ENCODE peak calls at places on chromosomes 13 and 19, in six cellular contexts. D, K, W, N, S and B are unnamed samples.

GRCh38 chr19:15290149-15290548 is 42.2 kb downstream of the BRD4 start:
- DNase-seq in D (no peak), K (no peak), W (no peak), N (no peak), S (no peak), B (no peak)

GRCh38 chr13:86831084-86831483 is 840.1 kb upstream of the SLITRK5 start:
- DNase-seq in D (no peak), K (no peak), W (no peak), N (no peak), S (no peak), B (no peak)

GRCh38 chr19:35125270-35125717 is 9.6 kb downstream of the LGI4 start:
- DNase-seq in D (no peak), K (no peak), W (no peak), N (no peak), S (no peak), B (no peak)

GRCh38 chr13:48977973-48978372 is 2.3 kb downstream of the FNDC3A start:
- DNase-seq in D (peak), K (no peak), W (no peak), N (peak), S (no peak), B (no peak)

GRCh38 chr19:35752746-35753350 is 4.0 kb downstream of the HSPB6 start:
- DNase-seq in D (no peak), K (no peak), W (no peak), N (no peak), S (no peak), B (no peak)

GRCh38 chr19:53644061-53644816 is 12.4 kb downstream of the DPRX start:
- DNase-seq in D (no peak), K (no peak), W (peak), N (no peak), S (no peak), B (no peak)

GRCh38 chr19:52896431-52897148 is 845 bp downstream of the ZNF320 start:
- DNase-seq in D (peak), K (no peak), W (peak), N (peak), S (no peak), B (no peak)

GRCh38 chr19:18477042-18477760 is 39.3 kb upstream of the ISYNA1 start:
- DNase-seq in D (no peak), K (no peak), W (no peak), N (no peak), S (peak), B (no peak)

GRCh38 chr13:75648446-75648845 is 12.3 kb downstream of the LMO7 start:
- DNase-seq in D (no peak), K (no peak), W (no peak), N (no peak), S (no peak), B (no peak)

GRCh38 chr13:113775451-113776145 is 16.6 kb downstream of the TMEM255B start:
- DNase-seq in D (no peak), K (no peak), W (no peak), N (no peak), S (no peak), B (no peak)

GRCh38 chr13:104314926-104315535 is 1248.8 kb upstream of the SLC10A2 start:
- DNase-seq in D (peak), K (no peak), W (no peak), N (no peak), S (no peak), B (no peak)

GRCh38 chr13:91132786-91133185 is 214.7 kb upstream of the MIR17HG start:
- DNase-seq in D (peak), K (peak), W (no peak), N (no peak), S (no peak), B (no peak)

GRCh38 chr13:98143157-98143553 is 261 bp downstream of the FARP1 start:
- DNase-seq in D (no peak), K (no peak), W (peak), N (no peak), S (no peak), B (no peak)

GRCh38 chr13:108656742-108657141 is 27.3 kb downstream of the MYO16 start:
- DNase-seq in D (no peak), K (no peak), W (no peak), N (no peak), S (no peak), B (no peak)

GRCh38 chr13:51453308-51453958 is 597 bp upstream of the INTS6 start:
- DNase-seq in D (no peak), K (no peak), W (no peak), N (peak), S (no peak), B (no peak)

GRCh38 chr13:86838411-86839120 is 832.6 kb upstream of the SLITRK5 start:
- DNase-seq in D (no peak), K (no peak), W (no peak), N (no peak), S (no peak), B (no peak)

GRCh38 chr19:19820774-19821315 is 705 bp downstream of the ZNF506 start:
- DNase-seq in D (no peak), K (no peak), W (peak), N (peak), S (no peak), B (no peak)

GRCh38 chr13:91544723-91545122 is 146.3 kb downstream of the GPC5 start:
- DNase-seq in D (no peak), K (no peak), W (peak), N (no peak), S (no peak), B (no peak)

GRCh38 chr19:35963514-35963913 is 27.3 kb downstream of the LRFN3 start:
- DNase-seq in D (peak), K (peak), W (peak), N (peak), S (peak), B (no peak)

GRCh38 chr13:29569253-29570057 is 26.0 kb downstream of the SLC7A1 start:
- DNase-seq in D (no peak), K (no peak), W (peak), N (no peak), S (no peak), B (no peak)

GRCh38 chr13:20241593-20241992 is 9.5 kb upstream of the GJB6 start:
- DNase-seq in D (no peak), K (no peak), W (no peak), N (no peak), S (no peak), B (no peak)

GRCh38 chr13:63463782-63464610 is 2048.3 kb upstream of the PCDH20 start:
- DNase-seq in D (no peak), K (no peak), W (no peak), N (peak), S (no peak), B (no peak)

GRCh38 chr19:54383330-54383729 is 18.6 kb upstream of the LAIR1 start:
- DNase-seq in D (no peak), K (no peak), W (no peak), N (no peak), S (no peak), B (no peak)

GRCh38 chr13:41017744-41018582 is 1.2 kb downstream of the ELF1 start:
- DNase-seq in D (no peak), K (no peak), W (no peak), N (peak), S (peak), B (no peak)

GRCh38 chr13:111302045-111302722 is 18.3 kb upstream of the TEX29 start:
- DNase-seq in D (no peak), K (no peak), W (no peak), N (no peak), S (no peak), B (no peak)

GRCh38 chr19:49491804-49492572 is 4.2 kb upstream of the RPS11 start:
- DNase-seq in D (no peak), K (no peak), W (no peak), N (no peak), S (no peak), B (no peak)

GRCh38 chr19:42327381-42327780 is 1.9 kb downstream of the MEGF8 start:
- DNase-seq in D (no peak), K (no peak), W (no peak), N (no peak), S (no peak), B (no peak)

GRCh38 chr19:42326969-42327368 is 1.5 kb downstream of the MEGF8 start:
- DNase-seq in D (no peak), K (no peak), W (no peak), N (no peak), S (no peak), B (no peak)

GRCh38 chr19:42325308-42325895 is at the start of gene MEGF8:
- DNase-seq in D (peak), K (peak), W (peak), N (peak), S (peak), B (peak)

GRCh38 chr19:42324655-42325307 is 654 bp upstream of the MEGF8 start:
- DNase-seq in D (no peak), K (no peak), W (peak), N (no peak), S (no peak), B (no peak)

DNA sequence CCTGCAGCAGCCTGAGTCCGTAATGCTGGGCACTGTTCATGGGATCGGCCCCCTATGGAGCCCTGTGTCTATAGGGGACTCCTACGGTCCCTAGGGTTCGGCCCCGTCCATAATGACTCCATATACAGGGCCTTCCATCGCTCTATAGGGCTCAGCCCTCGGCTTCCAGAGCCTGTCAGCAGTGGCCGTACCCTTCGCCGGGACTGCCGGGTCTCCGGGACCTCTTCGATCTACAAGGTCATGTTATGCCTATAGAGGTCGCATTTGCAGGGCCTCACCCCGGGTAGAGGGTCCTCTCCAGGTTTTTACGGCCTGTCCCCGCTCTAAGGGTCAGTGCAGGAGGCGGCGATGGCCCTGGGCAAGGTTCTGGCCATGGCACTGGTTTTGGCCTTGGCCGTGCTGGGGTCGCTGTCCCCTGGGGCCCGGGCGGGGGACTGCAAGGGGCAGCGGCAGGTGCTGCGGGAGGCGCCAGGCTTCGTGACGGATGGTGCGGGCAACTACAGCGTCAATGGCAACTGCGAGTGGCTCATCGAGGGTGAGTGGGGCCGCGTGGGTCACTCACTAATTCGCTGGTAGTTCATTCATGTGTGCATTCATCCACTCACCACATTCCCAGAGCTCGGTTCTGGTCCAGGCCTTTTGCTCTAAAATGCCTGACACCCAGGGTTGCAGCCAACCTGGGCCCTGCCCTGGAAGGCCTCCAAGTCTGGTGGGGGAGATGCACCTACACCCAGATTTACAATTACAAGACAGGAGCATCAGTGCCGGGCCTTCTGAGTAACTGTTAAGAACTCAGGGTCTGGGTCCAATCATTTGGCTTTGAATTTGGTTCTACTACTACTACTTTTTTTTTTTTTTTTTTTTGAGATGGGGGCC is 699 bp downstream of the MEGF8 start:
- DNase-seq in D (no peak), K (no peak), W (peak), N (peak), S (no peak), B (no peak)
- TF ChIP-seq CTCF in D (no peak), K (no peak), W (peak), N (peak), S (peak), B (peak)

DNA sequence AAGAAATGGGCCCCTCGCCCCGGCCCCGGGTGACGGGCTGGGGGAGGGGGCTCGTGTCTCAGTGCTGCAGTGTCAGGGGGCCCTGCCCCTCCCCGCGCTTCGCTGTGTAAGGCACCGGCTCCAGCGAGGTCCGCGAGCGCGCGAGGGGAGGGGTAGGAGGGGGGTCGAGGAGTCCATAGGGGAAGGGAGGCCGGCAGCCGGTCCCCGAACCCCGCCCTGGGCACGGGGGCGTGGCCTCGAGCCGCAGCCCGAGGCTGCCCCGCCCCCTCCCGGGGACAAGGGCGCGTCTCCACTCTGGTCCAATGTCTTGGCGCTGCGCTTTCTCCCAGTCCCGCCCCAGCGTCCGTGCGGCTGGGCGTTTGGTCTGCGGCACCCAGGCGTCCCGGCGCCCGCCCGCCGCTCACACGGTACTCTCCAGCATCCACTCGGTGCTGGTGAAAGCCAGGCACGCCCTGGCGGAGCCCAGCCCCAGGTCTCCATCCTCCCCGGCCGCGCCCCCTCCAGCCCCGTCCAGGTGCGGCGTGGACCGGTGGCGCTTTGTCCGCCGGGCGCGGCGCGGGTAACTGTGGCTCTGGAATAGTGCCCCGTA is 11.1 kb downstream of the IFNL1 start:
- DNase-seq in D (no peak), K (no peak), W (peak), N (no peak), S (no peak), B (no peak)
- H3K4me3 ChIP-seq in D (peak), K (no peak), W (peak), N (no peak), S (peak), B (no peak)

GRCh38 chr13:59680429-59681024 is 483.2 kb downstream of the DIAPH3 start:
- DNase-seq in D (no peak), K (peak), W (no peak), N (peak), S (peak), B (no peak)
- TF ChIP-seq CTCF in D (peak), K (peak), W (peak), N (peak), S (peak), B (peak)

GRCh38 chr19:6048348-6048747 is 62.0 kb downstream of the RFX2 start:
- DNase-seq in D (no peak), K (no peak), W (no peak), N (no peak), S (no peak), B (no peak)
- H3K4me3 ChIP-seq in D (no peak), K (no peak), W (no peak), N (no peak), S (no peak), B (no peak)

GRCh38 chr13:52743988-52744387 is 4.4 kb upstream of the CNMD start:
- DNase-seq in D (no peak), K (no peak), W (no peak), N (no peak), S (no peak), B (no peak)
- TF ChIP-seq CTCF in D (no peak), K (no peak), W (peak), N (no peak), S (no peak), B (no peak)

GRCh38 chr13:27632214-27632613 is 10.5 kb downstream of the POLR1D start:
- DNase-seq in D (no peak), K (no peak), W (no peak), N (no peak), S (no peak), B (no peak)
- H3K4me3 ChIP-seq in D (no peak), K (no peak), W (no peak), N (no peak), S (no peak), B (no peak)

DNA sequence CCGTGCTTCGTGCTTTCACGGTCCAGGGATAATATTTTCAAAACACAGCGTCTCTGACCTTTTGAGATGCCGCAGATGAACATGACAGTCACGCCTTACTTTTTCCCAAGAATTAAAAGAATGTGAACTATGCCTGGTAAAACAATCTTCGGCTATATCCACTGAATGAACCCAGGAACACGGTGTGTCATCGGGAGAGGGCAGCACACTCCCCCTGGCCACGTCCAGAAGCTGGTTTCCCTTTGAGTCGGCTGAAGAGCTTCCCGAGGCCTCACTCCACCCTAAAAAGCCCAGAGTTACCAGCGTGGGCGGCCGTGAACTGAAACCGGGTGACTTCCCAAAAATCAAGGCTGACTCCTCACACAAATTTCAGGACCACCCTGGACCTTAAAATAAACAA is 22.9 kb upstream of the SHISA2 start:
- DNase-seq in D (peak), K (no peak), W (no peak), N (no peak), S (peak), B (no peak)
- TF ChIP-seq CTCF in D (no peak), K (peak), W (no peak), N (no peak), S (no peak), B (no peak)

DNA sequence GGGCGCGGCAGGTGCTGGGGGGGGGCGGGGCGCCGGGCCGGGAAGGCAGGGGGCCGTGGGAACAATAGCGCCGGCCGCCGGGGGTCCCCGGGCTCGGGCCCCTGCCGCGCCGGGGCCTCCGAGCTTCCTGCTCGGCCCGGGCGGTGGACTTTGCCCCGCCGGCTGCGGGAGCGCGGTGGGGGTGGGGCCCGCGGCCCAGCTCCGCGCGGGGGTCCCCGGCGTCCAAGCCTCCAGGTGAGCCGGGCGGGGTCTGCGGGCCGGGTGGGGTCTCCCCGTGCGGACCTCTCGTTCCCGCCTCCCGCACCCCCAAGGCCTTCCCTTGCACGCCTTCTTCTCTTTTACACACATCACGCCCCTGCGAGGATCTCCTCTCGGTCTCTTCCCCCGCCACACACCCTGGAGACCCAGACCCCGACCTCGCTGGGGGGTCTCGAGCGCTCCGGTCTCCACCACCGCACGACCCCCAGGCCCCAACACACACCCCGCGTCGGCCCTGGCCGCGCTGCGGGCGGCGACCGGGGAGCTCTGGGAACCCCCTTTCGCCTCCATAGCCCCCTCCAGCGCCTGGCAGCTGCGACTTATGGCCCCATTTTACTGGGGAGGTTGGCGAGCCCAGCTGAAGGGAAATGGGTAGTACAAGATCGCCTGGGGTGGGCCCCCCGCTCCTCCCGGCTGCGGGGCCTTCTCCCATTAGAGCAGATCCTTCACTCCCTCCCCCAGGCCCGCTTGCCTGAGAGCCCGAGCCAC is 701 bp downstream of the CAMSAP3 start:
- DNase-seq in D (no peak), K (no peak), W (no peak), N (no peak), S (no peak), B (no peak)
- H3K4me3 ChIP-seq in D (no peak), K (no peak), W (peak), N (peak), S (peak), B (no peak)

GRCh38 chr19:42313096-42313839 is at the start of gene TMEM145:
- DNase-seq in D (peak), K (no peak), W (peak), N (peak), S (peak), B (no peak)
- TF ChIP-seq CTCF in D (no peak), K (no peak), W (peak), N (peak), S (peak), B (peak)

GRCh38 chr13:50244913-50245574 is 229.8 kb downstream of the KCNRG start:
- DNase-seq in D (peak), K (peak), W (no peak), N (peak), S (peak), B (peak)
- H3K4me3 ChIP-seq in D (no peak), K (no peak), W (no peak), N (no peak), S (no peak), B (no peak)